ENCODE peak calls at places on chromosomes 11 and 22, in nine cellular contexts. I is breast epithelium, E is kidney, X is A549, K is tibial nerve, D is pancreas, C is HCT116, F is H9, A is mammary epithelial cell. S is an unnamed sample.

GRCh38 chr11:128483211-128483788 is 104.1 kb downstream of the ETS1 start:
- DNase-seq in I (no peak), E (no peak), X (no peak), K (no peak), D (no peak), C (no peak), F (no peak), A (no peak), S (peak)

GRCh38 chr11:23233075-23233474 is 372.8 kb upstream of the CCDC179 start:
- DNase-seq in I (no peak), E (no peak), X (no peak), K (no peak), D (no peak), C (no peak), F (no peak), A (peak), S (no peak)

GRCh38 chr22:50530280-50530856 is 556 bp upstream of the TYMP start:
- DNase-seq in I (peak), E (no peak), X (peak), K (peak), D (peak), C (peak), F (peak), A (no peak), S (peak)

GRCh38 chr11:12303431-12304149 is 73.8 kb upstream of the PARVA start:
- DNase-seq in I (no peak), E (no peak), X (no peak), K (no peak), D (no peak), C (no peak), F (no peak), A (no peak), S (no peak)

GRCh38 chr11:71491531-71492329 is 35.3 kb upstream of the KRTAP5-7 start:
- DNase-seq in I (no peak), E (no peak), X (no peak), K (no peak), D (no peak), C (no peak), F (no peak), A (no peak), S (peak)

GRCh38 chr11:60485987-60486386 is 6.6 kb upstream of the MS4A12 start:
- DNase-seq in I (no peak), E (no peak), X (peak), K (peak), D (peak), C (peak), F (peak), A (no peak), S (peak)

GRCh38 chr11:118202599-118203422 is 22.0 kb downstream of the JAML start:
- DNase-seq in I (no peak), E (no peak), X (no peak), K (no peak), D (peak), C (no peak), F (no peak), A (no peak), S (no peak)

GRCh38 chr22:37281646-37282384 is 493 bp upstream of the CYTH4 start:
- DNase-seq in I (no peak), E (no peak), X (no peak), K (no peak), D (no peak), C (no peak), F (no peak), A (no peak), S (no peak)

GRCh38 chr11:16792426-16792825 is 54.0 kb downstream of the C11orf58 start:
- DNase-seq in I (no peak), E (no peak), X (no peak), K (no peak), D (no peak), C (no peak), F (no peak), A (no peak), S (no peak)

GRCh38 chr11:62370743-62371440 is 33.6 kb downstream of the ASRGL1 start:
- DNase-seq in I (no peak), E (no peak), X (no peak), K (no peak), D (no peak), C (no peak), F (peak), A (no peak), S (no peak)

GRCh38 chr11:21402274-21402673 is 732.9 kb downstream of the NELL1 start:
- DNase-seq in I (no peak), E (no peak), X (no peak), K (no peak), D (no peak), C (no peak), F (no peak), A (no peak), S (no peak)

GRCh38 chr11:75313457-75314272 is 37.8 kb downstream of the ARRB1 start:
- DNase-seq in I (no peak), E (peak), X (no peak), K (peak), D (no peak), C (no peak), F (no peak), A (no peak), S (no peak)

GRCh38 chr11:33063326-33063775 is 24.0 kb downstream of the TCP11L1 start:
- DNase-seq in I (no peak), E (no peak), X (no peak), K (no peak), D (no peak), C (no peak), F (no peak), A (peak), S (peak)

GRCh38 chr11:3166268-3167142 is 1.4 kb upstream of the OSBPL5 start:
- DNase-seq in I (no peak), E (peak), X (no peak), K (no peak), D (peak), C (no peak), F (no peak), A (no peak), S (no peak)

GRCh38 chr11:105767945-105768344 is 158.1 kb downstream of the GRIA4 start:
- DNase-seq in I (no peak), E (no peak), X (no peak), K (no peak), D (no peak), C (no peak), F (no peak), A (no peak), S (no peak)

GRCh38 chr22:47409501-47410275 is 647.2 kb downstream of the TBC1D22A start:
- DNase-seq in I (no peak), E (peak), X (no peak), K (no peak), D (no peak), C (no peak), F (no peak), A (no peak), S (no peak)

GRCh38 chr22:37618072-37618656 is 9.5 kb downstream of the GGA1 start:
- DNase-seq in I (no peak), E (no peak), X (no peak), K (no peak), D (no peak), C (no peak), F (no peak), A (no peak), S (no peak)

GRCh38 chr11:115364892-115365291 is 139.3 kb downstream of the CADM1 start:
- DNase-seq in I (no peak), E (no peak), X (no peak), K (no peak), D (no peak), C (no peak), F (no peak), A (no peak), S (no peak)

GRCh38 chr11:122089111-122089510 is 26.9 kb downstream of the BLID start:
- DNase-seq in I (no peak), E (no peak), X (no peak), K (no peak), D (no peak), C (no peak), F (no peak), A (no peak), S (no peak)

GRCh38 chr11:36240178-36240577 is 49.0 kb downstream of the COMMD9 start:
- DNase-seq in I (no peak), E (no peak), X (no peak), K (no peak), D (no peak), C (no peak), F (no peak), A (no peak), S (no peak)

GRCh38 chr11:3152471-3153110 is 12.5 kb downstream of the OSBPL5 start:
- DNase-seq in I (no peak), E (peak), X (no peak), K (no peak), D (no peak), C (no peak), F (no peak), A (no peak), S (no peak)

GRCh38 chr11:5369793-5370192 is 13.8 kb upstream of the OR51M1 start:
- DNase-seq in I (no peak), E (no peak), X (peak), K (no peak), D (no peak), C (no peak), F (no peak), A (no peak), S (peak)

GRCh38 chr11:108494182-108494581 is 4.0 kb downstream of the POGLUT3 start:
- DNase-seq in I (no peak), E (no peak), X (no peak), K (no peak), D (no peak), C (no peak), F (no peak), A (no peak), S (no peak)

GRCh38 chr11:2428322-2428795 is 16.0 kb downstream of the TRPM5 start:
- DNase-seq in I (peak), E (peak), X (peak), K (peak), D (peak), C (peak), F (peak), A (peak), S (peak)

GRCh38 chr11:38254849-38255248 is 1656.8 kb upstream of the RAG2 start:
- DNase-seq in I (no peak), E (no peak), X (no peak), K (no peak), D (no peak), C (no peak), F (no peak), A (no peak), S (no peak)

GRCh38 chr11:57116654-57117053 is 65.1 kb upstream of the LRRC55 start:
- DNase-seq in I (no peak), E (no peak), X (peak), K (peak), D (peak), C (peak), F (peak), A (peak), S (peak)

GRCh38 chr11:123195182-123196059 is at the start of gene CLMP:
- DNase-seq in I (peak), E (peak), X (peak), K (peak), D (no peak), C (no peak), F (peak), A (peak), S (peak)

GRCh38 chr11:2366733-2367132 is 10.4 kb upstream of the CD81 start:
- DNase-seq in I (no peak), E (no peak), X (no peak), K (no peak), D (no peak), C (no peak), F (no peak), A (no peak), S (no peak)

GRCh38 chr11:33435201-33435600 is 178.0 kb downstream of the HIPK3 start:
- DNase-seq in I (no peak), E (no peak), X (no peak), K (no peak), D (no peak), C (no peak), F (no peak), A (no peak), S (peak)

GRCh38 chr11:27592111-27592780 is 85.7 kb upstream of the LIN7C start:
- DNase-seq in I (no peak), E (no peak), X (no peak), K (no peak), D (no peak), C (no peak), F (no peak), A (no peak), S (no peak)

GRCh38 chr22:38742176-38742942 is 13.4 kb downstream of the SUN2 start:
- DNase-seq in I (no peak), E (no peak), X (no peak), K (no peak), D (no peak), C (no peak), F (no peak), A (no peak), S (no peak)

GRCh38 chr22:35729309-35729698 is 11.6 kb downstream of the APOL5 start:
- DNase-seq in I (no peak), E (no peak), X (no peak), K (no peak), D (no peak), C (no peak), F (no peak), A (no peak), S (no peak)

GRCh38 chr11:29310016-29310415 is 706.8 kb downstream of the KCNA4 start:
- DNase-seq in I (no peak), E (no peak), X (no peak), K (no peak), D (no peak), C (no peak), F (no peak), A (peak), S (no peak)

GRCh38 chr11:120546312-120547205 is 35.0 kb downstream of the GRIK4 start:
- DNase-seq in I (peak), E (peak), X (no peak), K (no peak), D (peak), C (peak), F (peak), A (peak), S (no peak)

GRCh38 chr11:8759634-8760033 is 77.0 kb downstream of the RPL27A start:
- DNase-seq in I (no peak), E (no peak), X (no peak), K (no peak), D (no peak), C (no peak), F (no peak), A (no peak), S (no peak)

GRCh38 chr11:71222318-71223080 is 29.9 kb downstream of the SHANK2 start:
- DNase-seq in I (no peak), E (no peak), X (no peak), K (no peak), D (no peak), C (no peak), F (no peak), A (no peak), S (no peak)

GRCh38 chr11:104275992-104276391 is 112.0 kb upstream of the PDGFD start:
- DNase-seq in I (no peak), E (no peak), X (no peak), K (no peak), D (no peak), C (no peak), F (no peak), A (peak), S (no peak)

GRCh38 chr22:46362221-46362933 is 26.9 kb downstream of the TRMU start:
- DNase-seq in I (no peak), E (peak), X (no peak), K (no peak), D (no peak), C (no peak), F (no peak), A (no peak), S (no peak)
- TF ChIP-seq CTCF in I (no peak), E (no peak), X (no peak), K (no peak), D (no peak), C (no peak), F (no peak), A (no peak), S (no peak)

GRCh38 chr11:46294365-46295309 is 17.2 kb downstream of the CREB3L1 start:
- DNase-seq in I (no peak), E (peak), X (no peak), K (no peak), D (no peak), C (no peak), F (peak), A (no peak), S (no peak)

GRCh38 chr11:46298699-46299424 is 21.4 kb downstream of the CREB3L1 start:
- DNase-seq in I (no peak), E (no peak), X (no peak), K (no peak), D (no peak), C (no peak), F (no peak), A (peak), S (no peak)

GRCh38 chr11:46295312-46295995 is 18.0 kb downstream of the CREB3L1 start:
- DNase-seq in I (peak), E (peak), X (no peak), K (no peak), D (peak), C (no peak), F (peak), A (peak), S (peak)

GRCh38 chr11:46295996-46296519 is 18.6 kb downstream of the CREB3L1 start:
- DNase-seq in I (no peak), E (peak), X (no peak), K (no peak), D (no peak), C (no peak), F (no peak), A (no peak), S (no peak)

GRCh38 chr11:46296520-46297448 is 19.3 kb downstream of the CREB3L1 start:
- DNase-seq in I (no peak), E (peak), X (no peak), K (no peak), D (no peak), C (no peak), F (peak), A (no peak), S (no peak)
- TF ChIP-seq CTCF in I (no peak), E (peak), X (no peak), K (peak), D (no peak), C (no peak), F (peak), A (no peak), S (no peak)

GRCh38 chr22:43441216-43441615 is 29.4 kb downstream of the MPPED1 start:
- DNase-seq in I (no peak), E (no peak), X (no peak), K (no peak), D (no peak), C (no peak), F (no peak), A (no peak), S (no peak)
- TF ChIP-seq CTCF in I (no peak), E (no peak), X (no peak), K (no peak), D (no peak), C (no peak), F (no peak), A (no peak), S (no peak)

GRCh38 chr11:130916910-130917309 is 631 bp upstream of the SNX19 start:
- DNase-seq in I (no peak), E (no peak), X (no peak), K (no peak), D (no peak), C (no peak), F (no peak), A (no peak), S (no peak)
- TF ChIP-seq CTCF in I (no peak), E (no peak), X (no peak), K (no peak), D (no peak), C (no peak), F (no peak), A (no peak), S (no peak)

GRCh38 chr11:92789761-92790160 is 179.7 kb upstream of the MTNR1B start:
- DNase-seq in I (no peak), E (no peak), X (no peak), K (no peak), D (no peak), C (no peak), F (no peak), A (no peak), S (no peak)
- TF ChIP-seq CTCF in I (no peak), E (no peak), X (no peak), K (no peak), D (no peak), C (no peak), F (no peak), A (no peak), S (no peak)

DNA sequence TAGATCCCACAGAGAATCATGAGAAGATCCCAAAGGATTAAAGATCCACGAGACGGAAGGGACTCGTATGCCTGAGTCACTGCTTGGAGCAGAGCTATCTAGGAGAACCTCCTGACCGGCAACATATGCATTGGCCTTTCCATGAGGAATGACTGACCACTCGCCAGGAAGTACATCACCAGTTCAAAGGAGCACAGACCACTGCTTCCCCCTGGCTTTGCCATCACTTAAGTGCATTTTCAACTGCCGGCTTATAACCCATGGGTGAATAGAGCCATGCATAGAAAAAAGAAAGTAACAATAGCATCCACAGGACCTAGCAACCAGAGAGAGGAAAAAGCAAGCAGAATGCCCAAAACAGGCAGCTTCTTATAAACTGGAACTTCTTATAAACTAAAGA is 98.3 kb upstream of the ZC3H12C start:
- DNase-seq in I (no peak), E (no peak), X (no peak), K (no peak), D (no peak), C (no peak), F (no peak), A (no peak), S (no peak)
- TF ChIP-seq CTCF in I (no peak), E (no peak), X (no peak), K (no peak), D (no peak), C (no peak), F (no peak), A (no peak), S (no peak)

GRCh38 chr22:22075382-22076163 is 93.0 kb upstream of the TOP3B start:
- DNase-seq in I (no peak), E (no peak), X (no peak), K (no peak), D (no peak), C (no peak), F (no peak), A (no peak), S (no peak)
- TF ChIP-seq CTCF in I (no peak), E (no peak), X (no peak), K (no peak), D (no peak), C (no peak), F (no peak), A (no peak), S (no peak)

DNA sequence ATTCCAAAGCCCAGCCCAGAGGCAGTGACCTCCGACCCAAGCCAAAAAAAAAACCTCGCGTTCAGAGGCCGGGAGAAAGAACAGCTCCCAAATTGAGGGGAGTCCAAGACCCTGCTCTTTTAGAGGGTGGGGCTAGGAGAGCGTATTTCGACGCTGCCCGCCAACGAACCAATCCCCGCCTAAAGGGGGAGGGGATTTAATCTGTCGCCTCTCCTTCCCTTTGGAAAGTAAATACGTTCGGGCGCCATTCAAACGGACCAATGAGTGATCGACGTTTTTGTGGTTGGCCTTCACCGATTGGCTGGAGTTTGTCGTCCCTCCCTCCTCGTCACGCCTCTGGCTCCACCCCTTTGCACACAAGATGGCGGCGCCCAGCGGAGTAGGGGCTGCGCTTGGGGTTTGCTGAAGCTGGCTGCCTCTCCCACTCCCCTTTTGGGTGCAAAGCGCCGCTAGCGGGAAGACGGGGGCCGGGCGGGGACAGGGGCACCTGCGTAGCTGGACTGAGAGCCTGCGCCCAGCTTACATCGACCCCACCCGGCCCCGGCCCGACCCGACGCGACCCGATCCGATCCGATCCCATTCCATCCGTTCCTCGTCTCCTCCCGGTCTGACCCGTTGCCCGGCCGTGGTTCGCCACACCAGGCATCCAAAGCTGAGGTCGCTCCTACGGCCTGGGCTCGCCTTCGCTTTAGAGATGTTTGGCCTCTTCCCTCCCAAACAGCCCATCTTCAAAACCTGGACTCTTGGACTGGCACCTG is at the start of gene RNF26:
- DNase-seq in I (peak), E (peak), X (peak), K (peak), D (peak), C (peak), F (peak), A (peak), S (peak)
- TF ChIP-seq CTCF in I (no peak), E (no peak), X (no peak), K (no peak), D (no peak), C (no peak), F (no peak), A (no peak), S (no peak)

GRCh38 chr11:124633355-124633754 is 10.7 kb downstream of the TBRG1 start:
- DNase-seq in I (no peak), E (no peak), X (peak), K (no peak), D (no peak), C (no peak), F (no peak), A (no peak), S (no peak)
- TF ChIP-seq CTCF in I (no peak), E (no peak), X (peak), K (no peak), D (no peak), C (peak), F (peak), A (peak), S (no peak)